ENCODE peak calls at places on chromosomes 6 and 20, in ten cellular contexts. U, N, Q, B, G, Z, S, X, I and W are unnamed samples.

GRCh38 chr6:158666637-158667359 is 16.9 kb downstream of the SYTL3 start:
- DNase-seq in Z (no peak), G (no peak), Q (no peak), I (no peak), X (no peak), B (no peak), N (no peak), U (no peak), S (no peak), W (no peak)

GRCh38 chr20:46934746-46935283 is 40.2 kb downstream of the EYA2 start:
- DNase-seq in N (no peak), Q (no peak), G (no peak), I (no peak), U (no peak), X (no peak), S (no peak), Z (no peak), B (no peak), W (no peak)

GRCh38 chr20:26209171-26209941 is 512.7 kb upstream of the ZNF337 start:
- DNase-seq in S (peak; percentile 22), G (no peak), X (no peak), U (no peak), Z (peak; percentile 22), B (no peak), I (peak; percentile 3), N (no peak), Q (no peak), W (no peak)

GRCh38 chr6:125191916-125192609 is 38.5 kb downstream of the TPD52L1 start:
- DNase-seq in B (peak; percentile 80), G (peak; percentile 30), Q (peak; percentile 22), U (no peak), I (peak; percentile 76), N (peak; percentile 29), S (peak; percentile 18), X (peak; percentile 14), Z (peak; percentile 58), W (peak; percentile 69)

GRCh38 chr20:50992733-50993457 is 30.0 kb downstream of the KCNG1 start:
- DNase-seq in X (no peak), U (no peak), Q (no peak), G (no peak), N (peak; percentile 60), Z (peak; percentile 61), S (no peak), I (peak; percentile 77), B (peak; percentile 78), W (peak; percentile 51)

GRCh38 chr6:155740781-155741399 is 285.3 kb upstream of the NOX3 start:
- DNase-seq in I (no peak), Z (no peak), Q (no peak), N (no peak), B (no peak), U (no peak), X (no peak), G (no peak), S (no peak), W (no peak)

GRCh38 chr20:46826343-46826984 is 68.2 kb upstream of the EYA2 start:
- DNase-seq in Q (no peak), I (no peak), U (no peak), X (no peak), B (no peak), N (no peak), S (no peak), G (no peak), Z (no peak), W (no peak)

GRCh38 chr6:113018351-113019151 is 671.4 kb downstream of the RFPL4B start:
- DNase-seq in G (no peak), Q (no peak), X (no peak), N (no peak), S (no peak), U (no peak), Z (no peak), B (peak; percentile 98), I (peak; percentile 94), W (peak; percentile 27)

GRCh38 chr6:146990821-146991798 is 213.1 kb upstream of the STXBP5 start:
- DNase-seq in B (peak; percentile 90), Q (no peak), Z (no peak), I (peak; percentile 56), U (no peak), S (no peak), N (no peak), X (no peak), G (no peak), W (no peak)

GRCh38 chr6:8983202-8983688 is 547.9 kb upstream of the SLC35B3 start:
- DNase-seq in S (peak; percentile 20), N (peak; percentile 52), B (peak; percentile 64), Q (peak; percentile 37), X (peak; percentile 8), Z (peak; percentile 45), G (peak; percentile 39), U (peak; percentile 70), I (peak; percentile 81), W (peak; percentile 63)

GRCh38 chr6:167746377-167747151 is 80.1 kb upstream of the AFDN start:
- DNase-seq in Q (no peak), X (no peak), U (no peak), B (no peak), G (no peak), N (no peak), S (no peak), Z (no peak), I (no peak), W (no peak)

GRCh38 chr6:6131492-6132109 is 124.9 kb upstream of the NRN1 start:
- DNase-seq in U (no peak), Q (no peak), X (no peak), I (peak; percentile 56), B (peak; percentile 45), G (no peak), S (peak; percentile 3), N (no peak), Z (peak; percentile 4), W (no peak)

GRCh38 chr6:53464942-53465460 is 79.9 kb downstream of the GCLC start:
- DNase-seq in N (no peak), X (no peak), Q (peak; percentile 15), Z (no peak), I (no peak), S (no peak), B (no peak), U (no peak), G (peak; percentile 63), W (peak; percentile 13)

GRCh38 chr6:32741203-32741960 is at the start of gene HLA-DQA2:
- DNase-seq in I (no peak), Q (no peak), X (no peak), B (no peak), S (no peak), N (no peak), G (no peak), U (no peak), Z (no peak), W (no peak)